ENCODE peak calls at places on chromosome 3, in five cellular contexts. M is H7, T is mucosa of descending colon, E is tibial artery, S is Panc1. U is an unnamed sample.

GRCh38 chr3:177835917-177836316 is 638.6 kb upstream of the TBL1XR1 start:
- DNase-seq in M (no peak), T (no peak), E (no peak), S (no peak), U (no peak)

GRCh38 chr3:148006508-148006907 is 597.3 kb downstream of the ZIC1 start:
- DNase-seq in M (no peak), T (no peak), E (no peak), S (no peak), U (no peak)

GRCh38 chr3:64022451-64023186 is 675 bp downstream of the PSMD6 start:
- DNase-seq in M (peak; percentile 18), T (peak; percentile 22), E (no peak), S (no peak), U (no peak)

GRCh38 chr3:63914312-63914711 is 2.1 kb upstream of the SCAANT1 start:
- DNase-seq in M (no peak), T (no peak), E (no peak), S (no peak), U (no peak)

GRCh38 chr3:114022145-114022544 is 34.2 kb downstream of the CCDC191 start:
- DNase-seq in M (no peak), T (no peak), E (no peak), S (no peak), U (no peak)

GRCh38 chr3:23183731-23184130 is 19.4 kb upstream of the UBE2E2 start:
- DNase-seq in M (peak; percentile 58), T (no peak), E (no peak), S (peak; percentile 22), U (no peak)

GRCh38 chr3:106824856-106825255 is 552.4 kb upstream of the CCDC54 start:
- DNase-seq in M (peak; percentile 20), T (no peak), E (no peak), S (peak; percentile 13), U (no peak)

GRCh38 chr3:74119221-74119620 is 494.5 kb upstream of the PDZRN3 start:
- DNase-seq in M (no peak), T (no peak), E (no peak), S (no peak), U (no peak)

GRCh38 chr3:188036375-188036985 is 117.5 kb upstream of the LPP start:
- DNase-seq in M (no peak), T (no peak), E (no peak), S (no peak), U (no peak)

GRCh38 chr3:153087595-153088566 is 74.1 kb upstream of the RAP2B start:
- DNase-seq in M (no peak), T (no peak), E (no peak), S (no peak), U (no peak)

GRCh38 chr3:61443886-61444285 is 117.5 kb upstream of the PTPRG start:
- DNase-seq in M (no peak), T (no peak), E (no peak), S (no peak), U (no peak)

GRCh38 chr3:48656841-48657281 is 5.8 kb downstream of the CELSR3 start:
- DNase-seq in M (peak; percentile 80), T (peak; percentile 45), E (no peak), S (no peak), U (no peak)

GRCh38 chr3:37183375-37183831 is 9.0 kb upstream of the LRRFIP2 start:
- DNase-seq in M (no peak), T (no peak), E (no peak), S (peak; percentile 86), U (no peak)

GRCh38 chr3:73772076-73772475 is 147.3 kb upstream of the PDZRN3 start:
- DNase-seq in M (no peak), T (no peak), E (no peak), S (no peak), U (no peak)

GRCh38 chr3:186209810-186210752 is 101.2 kb upstream of the ETV5 start:
- DNase-seq in M (peak; percentile 73), T (peak; percentile 34), E (no peak), S (no peak), U (no peak)

GRCh38 chr3:32323605-32324004 is 68.0 kb upstream of the CMTM7 start:
- DNase-seq in M (no peak), T (no peak), E (no peak), S (no peak), U (no peak)

GRCh38 chr3:124793054-124793740 is 62.9 kb downstream of the UMPS start:
- DNase-seq in M (no peak), T (no peak), E (no peak), S (no peak), U (no peak)

GRCh38 chr3:18847583-18848197 is 300.6 kb upstream of the KCNH8 start:
- DNase-seq in M (no peak), T (no peak), E (no peak), S (no peak), U (no peak)

GRCh38 chr3:194166682-194167479 is 30.9 kb downstream of the HES1 start:
- DNase-seq in M (no peak), T (peak; percentile 44), E (no peak), S (no peak), U (no peak)

GRCh38 chr3:39937315-39937714 is 127.9 kb downstream of the MYRIP start:
- DNase-seq in M (no peak), T (no peak), E (no peak), S (no peak), U (no peak)

GRCh38 chr3:45756055-45756454 is 40.3 kb downstream of the SLC6A20 start:
- DNase-seq in M (no peak), T (no peak), E (no peak), S (no peak), U (no peak)

GRCh38 chr3:187946031-187946691 is 200.9 kb upstream of the BCL6 start:
- DNase-seq in M (no peak), T (no peak), E (no peak), S (no peak), U (no peak)

GRCh38 chr3:87979527-87979926 is 79.3 kb downstream of the CGGBP1 start:
- DNase-seq in M (no peak), T (no peak), E (no peak), S (no peak), U (no peak)

GRCh38 chr3:110193114-110193513 is 855.8 kb upstream of the DPPA4 start:
- DNase-seq in M (no peak), T (no peak), E (no peak), S (no peak), U (no peak)

GRCh38 chr3:50205719-50206276 is 727 bp downstream of the SLC38A3 start:
- DNase-seq in M (peak; percentile 95), T (no peak), E (no peak), S (no peak), U (no peak)

GRCh38 chr3:47225310-47225906 is 57.2 kb downstream of the KIF9 start:
- DNase-seq in M (no peak), T (no peak), E (peak; percentile 32), S (no peak), U (no peak)

GRCh38 chr3:158845748-158846350 is 44.0 kb downstream of the MFSD1 start:
- DNase-seq in M (peak; percentile 64), T (no peak), E (no peak), S (no peak), U (no peak)

GRCh38 chr3:140828585-140828984 is 113.1 kb upstream of the SLC25A36 start:
- DNase-seq in M (no peak), T (no peak), E (no peak), S (no peak), U (no peak)

GRCh38 chr3:42556089-42556632 is 25.6 kb downstream of the SEC22C start:
- DNase-seq in M (no peak), T (no peak), E (no peak), S (no peak), U (no peak)

GRCh38 chr3:98900265-98901031 is 1.0 kb downstream of the DCBLD2 start:
- DNase-seq in M (no peak), T (no peak), E (no peak), S (no peak), U (no peak)

GRCh38 chr3:196931828-196932587 is 10.3 kb downstream of the NCBP2 start:
- DNase-seq in M (no peak), T (no peak), E (no peak), S (no peak), U (no peak)

GRCh38 chr3:196938124-196938523 is 4.2 kb downstream of the NCBP2 start:
- DNase-seq in M (no peak), T (no peak), E (no peak), S (no peak), U (no peak)

GRCh38 chr3:196931157-196931556 is 11.2 kb downstream of the NCBP2 start:
- DNase-seq in M (no peak), T (no peak), E (no peak), S (no peak), U (no peak)

GRCh38 chr3:196932600-196932999 is 9.7 kb downstream of the NCBP2 start:
- DNase-seq in M (no peak), T (no peak), E (no peak), S (no peak), U (no peak)

DNA sequence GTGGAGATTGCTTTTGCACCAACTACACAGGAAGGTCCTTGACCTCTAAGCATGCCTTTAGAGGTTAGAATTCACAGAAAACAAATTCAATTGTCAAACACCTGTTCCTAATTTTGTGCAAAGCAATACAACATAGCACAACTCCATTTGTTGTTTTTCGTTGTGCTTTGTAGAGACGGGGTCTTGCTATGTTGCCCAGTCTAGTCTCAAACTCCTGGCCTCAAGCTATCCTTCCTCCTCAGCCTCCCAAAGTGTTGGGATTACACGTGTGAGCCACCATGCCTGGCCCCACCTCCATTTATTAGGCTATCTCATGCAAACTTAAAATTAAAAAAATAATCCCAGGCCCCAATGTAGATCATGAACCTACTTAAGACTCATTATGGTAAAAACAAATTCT is 6.0 kb downstream of the NCBP2 start:
- DNase-seq in M (no peak), T (no peak), E (no peak), S (no peak), U (no peak)
- H3K36me3 ChIP-seq in M (peaks cover 50% of the 10 kb centered on the region), T (peaks cover 5% of the 10 kb centered on the region), E (peaks cover 56% of the 10 kb centered on the region), S (peaks cover 53% of the 10 kb centered on the region), U (peaks cover 72% of the 10 kb centered on the region)

GRCh38 chr3:143328459-143328858 is 208.9 kb downstream of the CHST2 start:
- DNase-seq in M (no peak), T (no peak), E (no peak), S (no peak), U (no peak)
- H3K36me3 ChIP-seq in M (no peaks in the 10 kb centered on the region), T (no peaks in the 10 kb centered on the region), E (no peaks in the 10 kb centered on the region), S (no peaks in the 10 kb centered on the region), U (no peaks in the 10 kb centered on the region)

DNA sequence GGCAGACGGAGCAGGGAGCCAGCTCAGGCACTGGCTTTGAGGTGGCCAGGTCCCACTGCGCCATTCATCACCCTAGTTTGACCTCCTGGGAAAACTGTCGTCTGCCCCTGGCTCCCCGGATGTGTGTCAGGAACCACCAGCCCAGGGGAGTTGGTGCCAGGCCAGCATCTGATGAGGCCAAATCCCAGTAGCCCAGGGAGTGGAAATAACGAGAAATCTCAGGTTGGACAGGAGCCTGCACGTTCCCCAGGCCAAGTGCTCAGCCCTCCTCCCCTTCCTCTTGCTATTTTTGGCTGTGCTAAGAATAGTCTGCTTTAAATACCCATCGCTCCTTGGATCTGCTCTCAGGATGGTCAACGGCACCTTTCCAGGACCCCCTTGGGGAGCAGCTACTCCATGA is 93.1 kb upstream of the RPL32 start:
- DNase-seq in M (no peak), T (no peak), E (peak; percentile 96), S (no peak), U (peak; percentile 73)
- H3K36me3 ChIP-seq in M (no peaks in the 10 kb centered on the region), T (no peaks in the 10 kb centered on the region), E (peaks cover 15% of the 10 kb centered on the region), S (no peaks in the 10 kb centered on the region), U (peaks cover 22% of the 10 kb centered on the region)

GRCh38 chr3:9747267-9747666 is 2.5 kb upstream of the OGG1 start:
- DNase-seq in M (no peak), T (no peak), E (no peak), S (no peak), U (no peak)
- H3K36me3 ChIP-seq in M (peaks cover 50% of the 10 kb centered on the region), T (peaks cover 24% of the 10 kb centered on the region), E (peaks cover 52% of the 10 kb centered on the region), S (peaks cover 4% of the 10 kb centered on the region), U (peaks cover 60% of the 10 kb centered on the region)

U was measured in ascending aorta.